ENCODE peak calls at places on chromosomes 4 and X, in five cellular contexts. One of them, this sample, is unnamed.

GRCh38 chr4:150268444-150268843 is 190.2 kb downstream of the DCLK2 start:
- DNase-seq in A549: no peak
- DNase-seq in myocyte: no peak
- DNase-seq in stimulated activated CD8-positive, alpha-beta memory T cell treated with anti-CD3 and anti-CD28 coated beads, Interleukin-7, amount 100 ng/mL, for 1 hour: no peak
- DNase-seq in HT-29: no peak
- DNase-seq in this sample: no peak

GRCh38 chr4:100093091-100093866 is 97.0 kb downstream of the DDIT4L start:
- DNase-seq in stimulated activated CD8-positive, alpha-beta memory T cell treated with anti-CD3 and anti-CD28 coated beads, Interleukin-7, amount 100 ng/mL, for 1 hour: peak
- DNase-seq in HT-29: peak
- DNase-seq in A549: peak
- DNase-seq in myocyte: peak
- DNase-seq in this sample: peak

GRCh38 chr4:112473985-112474384 is 42.0 kb downstream of the NEUROG2 start:
- DNase-seq in A549: no peak
- DNase-seq in stimulated activated CD8-positive, alpha-beta memory T cell treated with anti-CD3 and anti-CD28 coated beads, Interleukin-7, amount 100 ng/mL, for 1 hour: no peak
- DNase-seq in myocyte: no peak
- DNase-seq in HT-29: no peak
- DNase-seq in this sample: no peak

GRCh38 chr4:53186714-53187358 is 179.0 kb downstream of the SCFD2 start:
- DNase-seq in A549: no peak
- DNase-seq in myocyte: no peak
- DNase-seq in HT-29: no peak
- DNase-seq in stimulated activated CD8-positive, alpha-beta memory T cell treated with anti-CD3 and anti-CD28 coated beads, Interleukin-7, amount 100 ng/mL, for 1 hour: no peak
- DNase-seq in this sample: peak

GRCh38 chr4:133150643-133151300 is 1.7 kb downstream of the PCDH10 start:
- DNase-seq in myocyte: no peak
- DNase-seq in stimulated activated CD8-positive, alpha-beta memory T cell treated with anti-CD3 and anti-CD28 coated beads, Interleukin-7, amount 100 ng/mL, for 1 hour: no peak
- DNase-seq in HT-29: no peak
- DNase-seq in A549: peak
- DNase-seq in this sample: peak

GRCh38 chrX:136819026-136819425 is 38.3 kb upstream of the ARHGEF6 start:
- DNase-seq in HT-29: no peak
- DNase-seq in stimulated activated CD8-positive, alpha-beta memory T cell treated with anti-CD3 and anti-CD28 coated beads, Interleukin-7, amount 100 ng/mL, for 1 hour: no peak
- DNase-seq in A549: no peak
- DNase-seq in myocyte: no peak
- DNase-seq in this sample: no peak

GRCh38 chrX:46572295-46572936 is 1.1 kb upstream of the CHST7 start:
- DNase-seq in HT-29: peak
- DNase-seq in stimulated activated CD8-positive, alpha-beta memory T cell treated with anti-CD3 and anti-CD28 coated beads, Interleukin-7, amount 100 ng/mL, for 1 hour: no peak
- DNase-seq in A549: no peak
- DNase-seq in myocyte: no peak
- DNase-seq in this sample: peak

GRCh38 chr4:185358514-185359433 is 37.0 kb downstream of the LRP2BP start:
- DNase-seq in A549: peak
- DNase-seq in HT-29: no peak
- DNase-seq in myocyte: no peak
- DNase-seq in stimulated activated CD8-positive, alpha-beta memory T cell treated with anti-CD3 and anti-CD28 coated beads, Interleukin-7, amount 100 ng/mL, for 1 hour: no peak
- DNase-seq in this sample: no peak

GRCh38 chrX:40303256-40304077 is 205.7 kb upstream of the BCOR start:
- DNase-seq in stimulated activated CD8-positive, alpha-beta memory T cell treated with anti-CD3 and anti-CD28 coated beads, Interleukin-7, amount 100 ng/mL, for 1 hour: no peak
- DNase-seq in A549: no peak
- DNase-seq in HT-29: no peak
- DNase-seq in myocyte: no peak
- DNase-seq in this sample: no peak

GRCh38 chr4:77187231-77187630 is 30.2 kb downstream of the CCNG2 start:
- DNase-seq in myocyte: peak
- DNase-seq in stimulated activated CD8-positive, alpha-beta memory T cell treated with anti-CD3 and anti-CD28 coated beads, Interleukin-7, amount 100 ng/mL, for 1 hour: no peak
- DNase-seq in A549: no peak
- DNase-seq in HT-29: no peak
- DNase-seq in this sample: peak

GRCh38 chrX:40366661-40367060 is 214.1 kb upstream of the ATP6AP2 start:
- DNase-seq in stimulated activated CD8-positive, alpha-beta memory T cell treated with anti-CD3 and anti-CD28 coated beads, Interleukin-7, amount 100 ng/mL, for 1 hour: no peak
- DNase-seq in A549: no peak
- DNase-seq in myocyte: no peak
- DNase-seq in HT-29: no peak
- DNase-seq in this sample: no peak

GRCh38 chrX:115284877-115285276 is 4.6 kb upstream of the LUZP4 start:
- DNase-seq in stimulated activated CD8-positive, alpha-beta memory T cell treated with anti-CD3 and anti-CD28 coated beads, Interleukin-7, amount 100 ng/mL, for 1 hour: no peak
- DNase-seq in myocyte: no peak
- DNase-seq in A549: no peak
- DNase-seq in HT-29: no peak
- DNase-seq in this sample: no peak

GRCh38 chrX:10582215-10582733 is 38.1 kb downstream of the MID1 start:
- DNase-seq in A549: peak
- DNase-seq in myocyte: no peak
- DNase-seq in HT-29: no peak
- DNase-seq in stimulated activated CD8-positive, alpha-beta memory T cell treated with anti-CD3 and anti-CD28 coated beads, Interleukin-7, amount 100 ng/mL, for 1 hour: no peak
- DNase-seq in this sample: peak